ENCODE peak calls at places on chromosomes 16 and 17, in eight cellular contexts. P is thoracic aorta, Z is sigmoid colon, W is colonic mucosa, N is A673, X is tibial nerve, A is neural progenitor cell, M is IMR-90. U is an unnamed sample.
A peak's percentile ranks its signal among the peaks of the same experiment; 100 is the strongest.

GRCh38 chr16:86357303-86357702 is 153.0 kb upstream of the FOXF1 start:
- DNase-seq in M (no peak), N (no peak), A (no peak), Z (no peak), X (no peak), W (no peak), P (no peak), U (no peak)

GRCh38 chr16:64751906-64752305 is 370.0 kb downstream of the CDH11 start:
- DNase-seq in X (no peak), P (no peak), Z (no peak), W (no peak), A (no peak), N (no peak), M (peak; percentile 90), U (peak; percentile 88)

GRCh38 chr16:14232106-14232890 is 161.2 kb downstream of the MRTFB start:
- DNase-seq in A (no peak), X (no peak), N (peak; percentile 4), W (no peak), P (no peak), Z (no peak), M (peak; percentile 72), U (peak; percentile 83)

GRCh38 chr17:1643999-1644492 is 1.5 kb downstream of the SCARF1 start:
- DNase-seq in M (no peak), Z (no peak), X (no peak), A (no peak), P (no peak), N (no peak), W (no peak), U (no peak)

GRCh38 chr17:80180192-80180591 is 10.4 kb downstream of the CARD14 start:
- DNase-seq in N (no peak), M (no peak), W (no peak), Z (no peak), X (no peak), A (no peak), P (no peak), U (no peak)

GRCh38 chr16:89711601-89712475 is 8.9 kb downstream of the VPS9D1 start:
- DNase-seq in P (no peak), X (no peak), N (peak; percentile 86), W (peak; percentile 68), M (peak; percentile 50), Z (no peak), A (peak; percentile 65), U (no peak)

GRCh38 chr17:49935526-49936210 is 33.3 kb upstream of the DLX4 start:
- DNase-seq in P (no peak), A (no peak), M (no peak), Z (no peak), W (no peak), X (no peak), N (no peak), U (no peak)

GRCh38 chr17:7079581-7080444 is at the start of gene CLEC10A:
- DNase-seq in A (no peak), P (no peak), N (no peak), M (no peak), X (no peak), Z (no peak), W (no peak), U (no peak)

GRCh38 chr17:50181601-50182345 is 16.0 kb downstream of the SGCA start:
- DNase-seq in P (no peak), X (no peak), M (peak; percentile 65), Z (no peak), W (no peak), A (no peak), N (no peak), U (peak; percentile 71)

GRCh38 chr16:53817812-53818211 is 113.9 kb downstream of the FTO start:
- DNase-seq in P (no peak), Z (no peak), A (no peak), M (peak; percentile 44), N (peak; percentile 53), W (no peak), X (no peak), U (peak; percentile 59)

GRCh38 chr16:81265658-81266451 is 27.4 kb downstream of the BCO1 start:
- DNase-seq in Z (peak; percentile 95), P (no peak), A (no peak), X (peak; percentile 54), W (peak; percentile 87), M (peak; percentile 19), N (no peak), U (peak; percentile 52)

GRCh38 chr17:7041607-7042506 is 2.0 kb downstream of the SLC16A11 start:
- DNase-seq in P (no peak), W (no peak), M (no peak), X (no peak), Z (no peak), A (peak; percentile 45), N (peak; percentile 38), U (no peak)

GRCh38 chr17:46991618-46992017 is 12.6 kb upstream of the RPRML start:
- DNase-seq in Z (no peak), W (no peak), X (no peak), P (no peak), N (no peak), M (no peak), A (no peak), U (no peak)

GRCh38 chr16:17836868-17837602 is 366.3 kb upstream of the XYLT1 start:
- DNase-seq in X (no peak), A (peak; percentile 75), N (peak; percentile 6), P (no peak), M (peak; percentile 98), W (no peak), Z (no peak), U (peak; percentile 100)

GRCh38 chr17:39652635-39653315 is 12.4 kb upstream of the TCAP start:
- DNase-seq in Z (no peak), A (peak; percentile 85), P (no peak), M (no peak), N (no peak), W (no peak), X (no peak), U (no peak)

GRCh38 chr16:57048095-57048494 is 44.3 kb upstream of the CPNE2 start:
- DNase-seq in Z (no peak), W (no peak), M (no peak), X (no peak), N (no peak), A (no peak), P (no peak), U (no peak)

GRCh38 chr17:72334205-72334604 is 213.4 kb downstream of the SOX9 start:
- DNase-seq in N (no peak), P (no peak), A (no peak), W (no peak), Z (no peak), X (no peak), M (peak; percentile 89), U (peak; percentile 64)
- TF ChIP-seq CTCF in N (no peak), P (no peak), A (no peak), W (no peak), Z (no peak), X (no peak), M (peak; percentile 67), U (peak; percentile 36)

DNA sequence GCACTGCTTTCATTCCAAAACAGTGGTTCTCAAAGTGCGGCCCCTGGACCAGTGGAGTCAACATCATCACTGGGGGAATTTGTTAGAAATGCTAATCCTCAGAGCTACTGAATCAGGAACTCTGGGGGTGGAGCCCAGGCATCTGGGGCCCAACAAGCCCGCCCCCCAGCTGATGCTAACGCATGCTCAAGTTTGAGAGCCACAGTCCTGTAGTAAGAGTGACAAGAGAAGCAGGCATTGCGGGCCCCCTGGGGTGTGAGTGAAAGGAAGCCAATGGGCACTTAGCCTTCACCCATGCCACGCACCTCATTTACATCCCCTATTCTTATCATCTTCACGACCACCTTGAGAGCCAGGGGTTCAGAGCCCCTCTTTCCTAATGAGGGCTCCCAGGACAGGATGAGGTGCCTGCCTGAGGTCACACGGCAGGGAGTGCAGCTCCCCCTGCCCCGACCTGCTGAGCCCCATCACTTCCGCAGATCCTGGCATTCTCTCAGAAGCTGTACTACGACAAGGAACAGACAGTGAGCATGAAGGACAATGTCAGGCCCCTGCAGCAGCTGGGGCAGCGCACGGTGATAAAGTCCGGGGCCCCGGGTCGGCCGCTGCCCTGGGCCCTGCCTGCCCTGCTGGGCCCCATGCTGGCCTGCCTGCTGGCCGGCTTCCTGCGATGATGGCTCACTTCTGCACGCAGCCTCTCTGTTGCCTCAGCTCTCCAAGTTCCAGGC is 9.1 kb downstream of the CA4 start:
- DNase-seq in M (peak; percentile 36), X (no peak), W (no peak), P (no peak), N (no peak), A (no peak), Z (no peak), U (no peak)
- H3K4me1 ChIP-seq in M (peaks cover 3% of the 10 kb centered on the region), X (peaks cover 24% of the 10 kb centered on the region), W (no peaks in the 10 kb centered on the region), P (no peaks in the 10 kb centered on the region), N (peaks cover 7% of the 10 kb centered on the region), A (peaks cover 59% of the 10 kb centered on the region), Z (no peaks in the 10 kb centered on the region), U (peaks cover 6% of the 10 kb centered on the region)

DNA sequence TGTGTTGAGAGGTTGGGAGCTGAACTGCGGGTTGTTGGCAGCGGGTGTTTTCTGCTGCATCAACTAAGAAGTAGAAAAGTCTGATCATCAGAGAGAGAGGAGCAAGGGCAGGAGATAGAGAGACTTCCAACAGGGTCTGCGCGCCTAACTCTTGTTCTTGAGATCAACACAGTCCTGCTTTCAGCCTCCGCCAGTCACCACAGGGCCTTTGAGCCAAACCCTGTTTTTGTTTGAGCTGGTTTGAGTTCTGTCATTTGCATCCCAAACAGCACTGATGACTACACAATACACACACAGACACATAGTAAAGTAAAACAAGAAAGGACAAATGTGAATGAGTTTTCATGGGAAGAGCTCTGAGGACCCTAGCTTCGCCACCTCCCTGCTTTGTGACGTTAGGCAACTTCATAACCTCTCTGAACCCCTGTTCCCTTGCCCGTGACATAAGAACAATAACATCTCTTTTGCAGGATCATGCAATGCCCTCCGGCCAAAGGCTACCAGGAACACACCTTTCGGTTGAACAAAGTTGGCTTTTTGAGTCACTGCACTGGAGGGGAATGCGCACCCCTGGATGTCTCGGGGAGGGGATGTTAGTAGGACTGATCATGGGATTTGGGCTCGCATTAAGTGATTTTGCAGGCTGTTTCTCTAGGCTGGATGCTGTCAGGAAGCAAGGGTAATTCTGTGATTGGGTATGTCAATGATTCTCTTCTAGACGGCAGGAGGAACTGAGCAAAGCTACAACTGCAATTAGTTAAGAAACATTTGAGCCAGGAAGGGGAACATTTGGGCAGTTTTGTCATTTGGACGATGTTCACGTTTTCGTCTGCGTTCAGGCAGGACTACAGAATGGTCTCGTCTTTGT is 92.3 kb downstream of the C16orf78 start:
- DNase-seq in N (no peak), Z (peak; percentile 24), W (peak; percentile 8), A (no peak), M (no peak), P (no peak), X (no peak), U (no peak)
- H3K27me3 ChIP-seq in N (no peaks in the 10 kb centered on the region), Z (no peaks in the 10 kb centered on the region), W (no peaks in the 10 kb centered on the region), A (peaks cover 27% of the 10 kb centered on the region), M (peaks cover 6% of the 10 kb centered on the region), P (no peaks in the 10 kb centered on the region), X (peaks cover 27% of the 10 kb centered on the region), U (peaks cover 28% of the 10 kb centered on the region)

GRCh38 chr16:10562361-10562899 is 18.0 kb downstream of the EMP2 start:
- DNase-seq in X (no peak), Z (no peak), P (no peak), W (no peak), N (no peak), M (no peak), A (no peak), U (no peak)

GRCh38 chr16:10564591-10564990 is 15.8 kb downstream of the EMP2 start:
- DNase-seq in W (no peak), A (no peak), N (no peak), Z (no peak), X (no peak), M (no peak), P (no peak), U (no peak)

GRCh38 chr16:10569629-10570028 is 10.8 kb downstream of the EMP2 start:
- DNase-seq in P (no peak), A (no peak), Z (no peak), M (peak; percentile 48), X (no peak), W (no peak), N (no peak), U (peak; percentile 64)

GRCh38 chr16:10565167-10565566 is 15.2 kb downstream of the EMP2 start:
- DNase-seq in N (no peak), X (no peak), W (no peak), P (no peak), Z (no peak), M (peak; percentile 18), A (no peak), U (no peak)

GRCh38 chr16:10566613-10567012 is 13.8 kb downstream of the EMP2 start:
- DNase-seq in N (no peak), Z (no peak), A (no peak), W (no peak), P (no peak), M (no peak), X (no peak), U (no peak)
- TF ChIP-seq CTCF in N (peak; percentile 26), Z (no peak), A (peak; percentile 18), W (no peak), P (no peak), M (no peak), X (no peak), U (no peak)

U was measured in astrocyte.